ENCODE peak calls at places on chromosomes 13 and 19, in ten cellular contexts. T, M, N, S, I, X, B, V, Z and U are unnamed samples.

GRCh38 chr13:76331948-76332712 is 554.1 kb downstream of the KCTD12 start:
- DNase-seq in T (no peak), M (no peak), N (peak; percentile 50), S (no peak), I (no peak), X (no peak), B (no peak), V (no peak), Z (no peak), U (no peak)

GRCh38 chr13:34654203-34654602 is 287.9 kb upstream of the NBEA start:
- DNase-seq in T (no peak), M (no peak), N (no peak), S (no peak), I (no peak), X (no peak), B (no peak), V (no peak), Z (no peak), U (no peak)

GRCh38 chr13:113547248-113547971 is 37.1 kb upstream of the TFDP1 start:
- DNase-seq in T (peak; percentile 5), M (peak; percentile 13), N (peak; percentile 28), S (no peak), I (no peak), X (no peak), B (no peak), V (no peak), Z (no peak), U (no peak)

GRCh38 chr19:1591421-1592022 is 1.1 kb downstream of the MBD3 start:
- DNase-seq in T (no peak), M (no peak), N (peak; percentile 13), S (peak; percentile 36), I (no peak), X (peak; percentile 37), B (no peak), V (no peak), Z (no peak), U (no peak)

GRCh38 chr13:108281941-108282340 is 12.4 kb downstream of the TNFSF13B start:
- DNase-seq in T (no peak), M (no peak), N (peak; percentile 15), S (no peak), I (no peak), X (no peak), B (no peak), V (no peak), Z (no peak), U (no peak)

GRCh38 chr19:35316560-35316959 is 12.4 kb upstream of the CD22 start:
- DNase-seq in T (no peak), M (no peak), N (no peak), S (no peak), I (no peak), X (peak; percentile 67), B (no peak), V (no peak), Z (no peak), U (no peak)

GRCh38 chr19:5031231-5032100 is 62.6 kb downstream of the KDM4B start:
- DNase-seq in T (peak; percentile 86), M (peak; percentile 81), N (peak; percentile 78), S (peak; percentile 88), I (peak; percentile 91), X (peak; percentile 89), B (peak; percentile 85), V (peak; percentile 85), Z (no peak), U (peak; percentile 84)

GRCh38 chr13:29923554-29924481 is 73.4 kb upstream of the UBL3 start:
- DNase-seq in T (peak; percentile 91), M (peak; percentile 91), N (peak; percentile 93), S (peak; percentile 60), I (peak; percentile 79), X (peak; percentile 95), B (peak; percentile 61), V (peak; percentile 63), Z (peak; percentile 93), U (peak; percentile 17)

GRCh38 chr13:50474094-50474654 is 369.3 kb downstream of the DLEU7 start:
- DNase-seq in T (no peak), M (no peak), N (no peak), S (no peak), I (no peak), X (no peak), B (no peak), V (no peak), Z (no peak), U (no peak)

GRCh38 chr13:53004605-53005004 is 24.0 kb upstream of the OLFM4 start:
- DNase-seq in T (no peak), M (no peak), N (no peak), S (no peak), I (no peak), X (no peak), B (no peak), V (no peak), Z (no peak), U (no peak)

GRCh38 chr19:18156841-18157464 is 4.0 kb downstream of the PIK3R2 start:
- DNase-seq in T (peak; percentile 94), M (peak; percentile 90), N (peak; percentile 95), S (peak; percentile 30), I (peak; percentile 91), X (peak; percentile 89), B (peak; percentile 98), V (no peak), Z (peak; percentile 81), U (no peak)

GRCh38 chr13:40986328-40986856 is 32.7 kb downstream of the ELF1 start:
- DNase-seq in T (no peak), M (no peak), N (peak; percentile 28), S (peak; percentile 32), I (no peak), X (peak; percentile 23), B (no peak), V (no peak), Z (no peak), U (no peak)

GRCh38 chr13:29457299-29457698 is 138.2 kb downstream of the SLC7A1 start:
- DNase-seq in T (no peak), M (no peak), N (peak; percentile 85), S (peak; percentile 50), I (no peak), X (no peak), B (peak; percentile 16), V (no peak), Z (peak; percentile 78), U (no peak)

GRCh38 chr19:2426661-2427322 is 594 bp downstream of the TIMM13 start:
- DNase-seq in T (peak; percentile 53), M (no peak), N (peak; percentile 54), S (peak; percentile 64), I (peak; percentile 81), X (peak; percentile 65), B (peak; percentile 82), V (peak; percentile 38), Z (no peak), U (peak; percentile 87)

GRCh38 chr13:113756441-113757097 is 2.5 kb upstream of the TMEM255B start:
- DNase-seq in T (no peak), M (no peak), N (no peak), S (no peak), I (no peak), X (no peak), B (no peak), V (no peak), Z (no peak), U (peak; percentile 42)

GRCh38 chr13:98536729-98537128 is 40.2 kb downstream of the STK24 start:
- DNase-seq in T (no peak), M (no peak), N (no peak), S (no peak), I (no peak), X (no peak), B (no peak), V (no peak), Z (no peak), U (no peak)
- H3K4me3 ChIP-seq in T (no peak overlapping the region), M (no peak overlapping the region), N (no peak overlapping the region), S (no peak overlapping the region), I (no peak overlapping the region), X (no peak overlapping the region), B (no peak overlapping the region), V (no peak overlapping the region), Z (no peak overlapping the region), U (no peak overlapping the region)

GRCh38 chr19:57887195-57887941 is 1.5 kb downstream of the ZNF814 start:
- DNase-seq in T (peak; percentile 12), M (no peak), N (peak; percentile 50), S (no peak), I (no peak), X (peak; percentile 52), B (no peak), V (no peak), Z (no peak), U (no peak)
- H3K4me3 ChIP-seq in T (peak overlapping the region; percentile 60), M (no peak overlapping the region), N (peak overlapping the region; percentile 97), S (peak overlapping the region; percentile 79), I (peak overlapping the region; percentile 62), X (peak overlapping the region; percentile 59), B (no peak overlapping the region), V (no peak overlapping the region), Z (peak overlapping the region; percentile 77), U (peak overlapping the region; percentile 85)

GRCh38 chr13:95404141-95404882 is 103.1 kb upstream of the ABCC4 start:
- DNase-seq in T (peak; percentile 81), M (peak; percentile 83), N (peak; percentile 82), S (peak; percentile 89), I (peak; percentile 90), X (peak; percentile 87), B (peak; percentile 81), V (peak; percentile 78), Z (peak; percentile 59), U (peak; percentile 29)
- H3K4me3 ChIP-seq in T (peak overlapping the region; percentile 22), M (peak overlapping the region; percentile 19), N (peak overlapping the region; percentile 44), S (peak overlapping the region; percentile 51), I (peak overlapping the region; percentile 57), X (peak overlapping the region; percentile 48), B (no peak overlapping the region), V (peak overlapping the region; percentile 69), Z (peak overlapping the region; percentile 43), U (no peak overlapping the region)

GRCh38 chr13:39038569-39038898 is 278 bp downstream of the NHLRC3 start:
- DNase-seq in T (peak; percentile 35), M (no peak), N (no peak), S (peak; percentile 63), I (no peak), X (no peak), B (peak; percentile 25), V (peak; percentile 41), Z (no peak), U (peak; percentile 63)

GRCh38 chr13:39040206-39040605 is 1.9 kb downstream of the NHLRC3 start:
- DNase-seq in T (no peak), M (no peak), N (peak; percentile 12), S (no peak), I (no peak), X (no peak), B (no peak), V (no peak), Z (no peak), U (peak; percentile 32)

GRCh38 chr13:39037880-39038568 is at the start of the genes NHLRC3 and PROSER1:
- DNase-seq in T (peak; percentile 92), M (peak; percentile 94), N (peak; percentile 97), S (peak; percentile 90), I (peak; percentile 97), X (peak; percentile 95), B (peak; percentile 86), V (peak; percentile 84), Z (peak; percentile 52), U (peak; percentile 87)

GRCh38 chr13:39037410-39037879 is 444 bp downstream of the PROSER1 start:
- DNase-seq in T (no peak), M (no peak), N (no peak), S (no peak), I (no peak), X (no peak), B (no peak), V (no peak), Z (no peak), U (no peak)

DNA sequence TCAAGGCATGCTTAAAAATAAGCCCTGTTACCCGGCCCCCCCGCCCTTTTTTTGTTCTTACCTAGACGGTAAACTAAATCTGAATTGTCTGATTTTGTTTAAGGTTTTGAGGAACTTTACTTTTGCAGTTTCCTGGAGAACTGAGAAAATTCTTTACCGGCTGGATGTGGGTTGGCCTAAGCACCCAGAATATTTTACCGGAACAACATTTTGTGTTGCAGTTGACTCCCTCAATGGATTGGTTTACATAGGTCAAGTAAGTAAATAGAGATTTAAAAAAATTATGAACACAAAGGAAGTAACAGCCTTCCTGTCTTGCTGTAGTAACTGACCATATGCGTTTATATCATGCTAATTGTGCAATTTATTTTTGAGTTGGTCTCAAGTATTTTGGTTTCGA is 777 bp downstream of the NHLRC3 start:
- DNase-seq in T (no peak), M (no peak), N (no peak), S (no peak), I (no peak), X (no peak), B (peak; percentile 6), V (no peak), Z (no peak), U (peak; percentile 46)
- H3K4me3 ChIP-seq in T (peak overlapping the region; percentile 90), M (peak overlapping the region; percentile 90), N (peak overlapping the region; percentile 92), S (peak overlapping the region; percentile 89), I (peak overlapping the region; percentile 95), X (peak overlapping the region; percentile 56), B (peak overlapping the region; percentile 87), V (peak overlapping the region; percentile 93), Z (peak overlapping the region; percentile 81), U (peak overlapping the region; percentile 85)